ENCODE peak calls at places on chromosomes 1 and 21, in ten cellular contexts. One of them, this sample, is unnamed.

GRCh38 chr1:232963366-232963765 is 13.0 kb downstream of the NTPCR start:
- DNase-seq in stimulated activated CD8-positive, alpha-beta memory T cell treated with anti-CD3 and anti-CD28 coated beads, Interleukin-2, amount 100 ng/mL, for 1 hour: no peak
- DNase-seq in GM13977: no peak
- DNase-seq in GM12864: no peak
- DNase-seq in NCI-H510A treated with DMSO at 0.1 percent for 48 hours: no peak
- DNase-seq in Peyer's patch: no peak
- DNase-seq in ovary: no peak
- DNase-seq in GM12865: no peak
- DNase-seq in endothelial cell: no peak
- DNase-seq in activated CD8-positive, alpha-beta memory T cell treated with anti-CD3 and anti-CD28 coated beads, Interleukin-2, amount 50 U/mL, for 4 hours: no peak
- DNase-seq in this sample: no peak

GRCh38 chr1:58922302-58923089 is 138.6 kb upstream of the JUN start:
- DNase-seq in stimulated activated CD8-positive, alpha-beta memory T cell treated with anti-CD3 and anti-CD28 coated beads, Interleukin-2, amount 100 ng/mL, for 1 hour: no peak
- DNase-seq in GM13977: peak; percentile 70
- DNase-seq in GM12864: peak; percentile 16
- DNase-seq in NCI-H510A treated with DMSO at 0.1 percent for 48 hours: no peak
- DNase-seq in Peyer's patch: peak; percentile 92
- DNase-seq in ovary: peak; percentile 90
- DNase-seq in GM12865: peak; percentile 87
- DNase-seq in endothelial cell: no peak
- DNase-seq in activated CD8-positive, alpha-beta memory T cell treated with anti-CD3 and anti-CD28 coated beads, Interleukin-2, amount 50 U/mL, for 4 hours: peak; percentile 51
- DNase-seq in this sample: peak; percentile 53

GRCh38 chr1:211643324-211644212 is 31.9 kb downstream of the NEK2 start:
- DNase-seq in stimulated activated CD8-positive, alpha-beta memory T cell treated with anti-CD3 and anti-CD28 coated beads, Interleukin-2, amount 100 ng/mL, for 1 hour: no peak
- DNase-seq in GM13977: no peak
- DNase-seq in GM12864: no peak
- DNase-seq in NCI-H510A treated with DMSO at 0.1 percent for 48 hours: peak; percentile 87
- DNase-seq in Peyer's patch: peak; percentile 77
- DNase-seq in ovary: peak; percentile 72
- DNase-seq in GM12865: no peak
- DNase-seq in endothelial cell: peak; percentile 22
- DNase-seq in activated CD8-positive, alpha-beta memory T cell treated with anti-CD3 and anti-CD28 coated beads, Interleukin-2, amount 50 U/mL, for 4 hours: no peak
- DNase-seq in this sample: no peak

GRCh38 chr1:82064701-82065100 is 264.0 kb downstream of the ADGRL2 start:
- DNase-seq in stimulated activated CD8-positive, alpha-beta memory T cell treated with anti-CD3 and anti-CD28 coated beads, Interleukin-2, amount 100 ng/mL, for 1 hour: no peak
- DNase-seq in GM13977: no peak
- DNase-seq in GM12864: no peak
- DNase-seq in NCI-H510A treated with DMSO at 0.1 percent for 48 hours: no peak
- DNase-seq in Peyer's patch: no peak
- DNase-seq in ovary: no peak
- DNase-seq in GM12865: no peak
- DNase-seq in endothelial cell: no peak
- DNase-seq in activated CD8-positive, alpha-beta memory T cell treated with anti-CD3 and anti-CD28 coated beads, Interleukin-2, amount 50 U/mL, for 4 hours: no peak
- DNase-seq in this sample: no peak

GRCh38 chr1:20660363-20661234 is 570 bp downstream of the DDOST start:
- DNase-seq in stimulated activated CD8-positive, alpha-beta memory T cell treated with anti-CD3 and anti-CD28 coated beads, Interleukin-2, amount 100 ng/mL, for 1 hour: no peak
- DNase-seq in GM13977: no peak
- DNase-seq in GM12864: no peak
- DNase-seq in NCI-H510A treated with DMSO at 0.1 percent for 48 hours: no peak
- DNase-seq in Peyer's patch: no peak
- DNase-seq in ovary: no peak
- DNase-seq in GM12865: peak; percentile 44
- DNase-seq in endothelial cell: peak; percentile 43
- DNase-seq in activated CD8-positive, alpha-beta memory T cell treated with anti-CD3 and anti-CD28 coated beads, Interleukin-2, amount 50 U/mL, for 4 hours: no peak
- DNase-seq in this sample: no peak

GRCh38 chr1:227934476-227935313 is 13.0 kb downstream of the WNT9A start:
- DNase-seq in stimulated activated CD8-positive, alpha-beta memory T cell treated with anti-CD3 and anti-CD28 coated beads, Interleukin-2, amount 100 ng/mL, for 1 hour: no peak
- DNase-seq in GM13977: no peak
- DNase-seq in GM12864: peak; percentile 13
- DNase-seq in NCI-H510A treated with DMSO at 0.1 percent for 48 hours: no peak
- DNase-seq in Peyer's patch: no peak
- DNase-seq in ovary: peak; percentile 24
- DNase-seq in GM12865: no peak
- DNase-seq in endothelial cell: no peak
- DNase-seq in activated CD8-positive, alpha-beta memory T cell treated with anti-CD3 and anti-CD28 coated beads, Interleukin-2, amount 50 U/mL, for 4 hours: no peak
- DNase-seq in this sample: peak; percentile 19

GRCh38 chr21:31961704-31962103 is 88.9 kb downstream of the HUNK start:
- DNase-seq in stimulated activated CD8-positive, alpha-beta memory T cell treated with anti-CD3 and anti-CD28 coated beads, Interleukin-2, amount 100 ng/mL, for 1 hour: no peak
- DNase-seq in GM13977: no peak
- DNase-seq in GM12864: no peak
- DNase-seq in NCI-H510A treated with DMSO at 0.1 percent for 48 hours: no peak
- DNase-seq in Peyer's patch: no peak
- DNase-seq in ovary: no peak
- DNase-seq in GM12865: no peak
- DNase-seq in endothelial cell: no peak
- DNase-seq in activated CD8-positive, alpha-beta memory T cell treated with anti-CD3 and anti-CD28 coated beads, Interleukin-2, amount 50 U/mL, for 4 hours: no peak
- DNase-seq in this sample: no peak

GRCh38 chr1:179753061-179753460 is 10.0 kb downstream of the FAM163A start:
- DNase-seq in stimulated activated CD8-positive, alpha-beta memory T cell treated with anti-CD3 and anti-CD28 coated beads, Interleukin-2, amount 100 ng/mL, for 1 hour: no peak
- DNase-seq in GM13977: no peak
- DNase-seq in GM12864: no peak
- DNase-seq in NCI-H510A treated with DMSO at 0.1 percent for 48 hours: no peak
- DNase-seq in Peyer's patch: no peak
- DNase-seq in ovary: no peak
- DNase-seq in GM12865: no peak
- DNase-seq in endothelial cell: no peak
- DNase-seq in activated CD8-positive, alpha-beta memory T cell treated with anti-CD3 and anti-CD28 coated beads, Interleukin-2, amount 50 U/mL, for 4 hours: no peak
- DNase-seq in this sample: no peak

GRCh38 chr1:213985181-213986019 is 2.4 kb upstream of the PROX1 start:
- DNase-seq in stimulated activated CD8-positive, alpha-beta memory T cell treated with anti-CD3 and anti-CD28 coated beads, Interleukin-2, amount 100 ng/mL, for 1 hour: no peak
- DNase-seq in GM13977: no peak
- DNase-seq in GM12864: no peak
- DNase-seq in NCI-H510A treated with DMSO at 0.1 percent for 48 hours: peak; percentile 67
- DNase-seq in Peyer's patch: no peak
- DNase-seq in ovary: no peak
- DNase-seq in GM12865: no peak
- DNase-seq in endothelial cell: peak; percentile 50
- DNase-seq in activated CD8-positive, alpha-beta memory T cell treated with anti-CD3 and anti-CD28 coated beads, Interleukin-2, amount 50 U/mL, for 4 hours: no peak
- DNase-seq in this sample: no peak

GRCh38 chr21:20040768-20041167 is 957.4 kb upstream of the NCAM2 start:
- DNase-seq in stimulated activated CD8-positive, alpha-beta memory T cell treated with anti-CD3 and anti-CD28 coated beads, Interleukin-2, amount 100 ng/mL, for 1 hour: no peak
- DNase-seq in GM13977: no peak
- DNase-seq in GM12864: no peak
- DNase-seq in NCI-H510A treated with DMSO at 0.1 percent for 48 hours: no peak
- DNase-seq in Peyer's patch: no peak
- DNase-seq in ovary: no peak
- DNase-seq in GM12865: no peak
- DNase-seq in endothelial cell: no peak
- DNase-seq in activated CD8-positive, alpha-beta memory T cell treated with anti-CD3 and anti-CD28 coated beads, Interleukin-2, amount 50 U/mL, for 4 hours: no peak
- DNase-seq in this sample: no peak

GRCh38 chr21:16145479-16145878 is 415.7 kb downstream of the USP25 start:
- DNase-seq in stimulated activated CD8-positive, alpha-beta memory T cell treated with anti-CD3 and anti-CD28 coated beads, Interleukin-2, amount 100 ng/mL, for 1 hour: no peak
- DNase-seq in GM13977: no peak
- DNase-seq in GM12864: no peak
- DNase-seq in NCI-H510A treated with DMSO at 0.1 percent for 48 hours: no peak
- DNase-seq in Peyer's patch: no peak
- DNase-seq in ovary: no peak
- DNase-seq in GM12865: no peak
- DNase-seq in endothelial cell: no peak
- DNase-seq in activated CD8-positive, alpha-beta memory T cell treated with anti-CD3 and anti-CD28 coated beads, Interleukin-2, amount 50 U/mL, for 4 hours: no peak
- DNase-seq in this sample: no peak

GRCh38 chr1:34858901-34859441 is 578 bp downstream of the SMIM12 start:
- DNase-seq in stimulated activated CD8-positive, alpha-beta memory T cell treated with anti-CD3 and anti-CD28 coated beads, Interleukin-2, amount 100 ng/mL, for 1 hour: no peak
- DNase-seq in GM13977: no peak
- DNase-seq in GM12864: no peak
- DNase-seq in NCI-H510A treated with DMSO at 0.1 percent for 48 hours: peak; percentile 89
- DNase-seq in Peyer's patch: no peak
- DNase-seq in ovary: peak; percentile 62
- DNase-seq in GM12865: peak; percentile 25
- DNase-seq in endothelial cell: peak; percentile 22
- DNase-seq in activated CD8-positive, alpha-beta memory T cell treated with anti-CD3 and anti-CD28 coated beads, Interleukin-2, amount 50 U/mL, for 4 hours: peak; percentile 54
- DNase-seq in this sample: peak; percentile 19

GRCh38 chr1:161096514-161096913 is 1.6 kb upstream of the KLHDC9 start:
- DNase-seq in stimulated activated CD8-positive, alpha-beta memory T cell treated with anti-CD3 and anti-CD28 coated beads, Interleukin-2, amount 100 ng/mL, for 1 hour: no peak
- DNase-seq in GM13977: no peak
- DNase-seq in GM12864: no peak
- DNase-seq in NCI-H510A treated with DMSO at 0.1 percent for 48 hours: no peak
- DNase-seq in Peyer's patch: no peak
- DNase-seq in ovary: no peak
- DNase-seq in GM12865: peak; percentile 34
- DNase-seq in endothelial cell: no peak
- DNase-seq in activated CD8-positive, alpha-beta memory T cell treated with anti-CD3 and anti-CD28 coated beads, Interleukin-2, amount 50 U/mL, for 4 hours: no peak
- DNase-seq in this sample: no peak

GRCh38 chr1:237269938-237270337 is 228.0 kb downstream of the RYR2 start:
- DNase-seq in stimulated activated CD8-positive, alpha-beta memory T cell treated with anti-CD3 and anti-CD28 coated beads, Interleukin-2, amount 100 ng/mL, for 1 hour: no peak
- DNase-seq in GM13977: no peak
- DNase-seq in GM12864: no peak
- DNase-seq in NCI-H510A treated with DMSO at 0.1 percent for 48 hours: no peak
- DNase-seq in Peyer's patch: no peak
- DNase-seq in ovary: no peak
- DNase-seq in GM12865: peak; percentile 12
- DNase-seq in endothelial cell: no peak
- DNase-seq in activated CD8-positive, alpha-beta memory T cell treated with anti-CD3 and anti-CD28 coated beads, Interleukin-2, amount 50 U/mL, for 4 hours: no peak
- DNase-seq in this sample: no peak

GRCh38 chr1:81312272-81312754 is 488.4 kb upstream of the ADGRL2 start:
- DNase-seq in stimulated activated CD8-positive, alpha-beta memory T cell treated with anti-CD3 and anti-CD28 coated beads, Interleukin-2, amount 100 ng/mL, for 1 hour: no peak
- DNase-seq in GM13977: no peak
- DNase-seq in GM12864: no peak
- DNase-seq in NCI-H510A treated with DMSO at 0.1 percent for 48 hours: no peak
- DNase-seq in Peyer's patch: no peak
- DNase-seq in ovary: no peak
- DNase-seq in GM12865: no peak
- DNase-seq in endothelial cell: peak; percentile 8
- DNase-seq in activated CD8-positive, alpha-beta memory T cell treated with anti-CD3 and anti-CD28 coated beads, Interleukin-2, amount 50 U/mL, for 4 hours: no peak
- DNase-seq in this sample: no peak

GRCh38 chr1:10781137-10781536 is 15.3 kb downstream of the CASZ1 start:
- DNase-seq in stimulated activated CD8-positive, alpha-beta memory T cell treated with anti-CD3 and anti-CD28 coated beads, Interleukin-2, amount 100 ng/mL, for 1 hour: no peak
- DNase-seq in GM13977: no peak
- DNase-seq in GM12864: no peak
- DNase-seq in NCI-H510A treated with DMSO at 0.1 percent for 48 hours: peak; percentile 62
- DNase-seq in Peyer's patch: peak; percentile 83
- DNase-seq in ovary: no peak
- DNase-seq in GM12865: no peak
- DNase-seq in endothelial cell: no peak
- DNase-seq in activated CD8-positive, alpha-beta memory T cell treated with anti-CD3 and anti-CD28 coated beads, Interleukin-2, amount 50 U/mL, for 4 hours: no peak
- DNase-seq in this sample: no peak

GRCh38 chr1:83954301-83954823 is 44.6 kb downstream of the TTLL7 start:
- DNase-seq in stimulated activated CD8-positive, alpha-beta memory T cell treated with anti-CD3 and anti-CD28 coated beads, Interleukin-2, amount 100 ng/mL, for 1 hour: no peak
- DNase-seq in GM13977: no peak
- DNase-seq in GM12864: no peak
- DNase-seq in NCI-H510A treated with DMSO at 0.1 percent for 48 hours: no peak
- DNase-seq in Peyer's patch: no peak
- DNase-seq in ovary: no peak
- DNase-seq in GM12865: no peak
- DNase-seq in endothelial cell: no peak
- DNase-seq in activated CD8-positive, alpha-beta memory T cell treated with anti-CD3 and anti-CD28 coated beads, Interleukin-2, amount 50 U/mL, for 4 hours: no peak
- DNase-seq in this sample: no peak

GRCh38 chr1:35691080-35691479 is 27.6 kb downstream of the C1orf216 start:
- DNase-seq in stimulated activated CD8-positive, alpha-beta memory T cell treated with anti-CD3 and anti-CD28 coated beads, Interleukin-2, amount 100 ng/mL, for 1 hour: no peak
- DNase-seq in GM13977: no peak
- DNase-seq in GM12864: no peak
- DNase-seq in NCI-H510A treated with DMSO at 0.1 percent for 48 hours: peak; percentile 42
- DNase-seq in Peyer's patch: no peak
- DNase-seq in ovary: no peak
- DNase-seq in GM12865: no peak
- DNase-seq in endothelial cell: no peak
- DNase-seq in activated CD8-positive, alpha-beta memory T cell treated with anti-CD3 and anti-CD28 coated beads, Interleukin-2, amount 50 U/mL, for 4 hours: no peak
- DNase-seq in this sample: no peak

GRCh38 chr1:23196627-23197328 is 20.5 kb downstream of the HTR1D start:
- DNase-seq in stimulated activated CD8-positive, alpha-beta memory T cell treated with anti-CD3 and anti-CD28 coated beads, Interleukin-2, amount 100 ng/mL, for 1 hour: no peak
- DNase-seq in GM13977: no peak
- DNase-seq in GM12864: no peak
- DNase-seq in NCI-H510A treated with DMSO at 0.1 percent for 48 hours: no peak
- DNase-seq in Peyer's patch: no peak
- DNase-seq in ovary: no peak
- DNase-seq in GM12865: no peak
- DNase-seq in endothelial cell: no peak
- DNase-seq in activated CD8-positive, alpha-beta memory T cell treated with anti-CD3 and anti-CD28 coated beads, Interleukin-2, amount 50 U/mL, for 4 hours: no peak
- DNase-seq in this sample: no peak

GRCh38 chr21:45200596-45201296 is 86.9 kb downstream of the POFUT2 start:
- DNase-seq in stimulated activated CD8-positive, alpha-beta memory T cell treated with anti-CD3 and anti-CD28 coated beads, Interleukin-2, amount 100 ng/mL, for 1 hour: no peak
- DNase-seq in GM13977: no peak
- DNase-seq in GM12864: no peak
- DNase-seq in NCI-H510A treated with DMSO at 0.1 percent for 48 hours: no peak
- DNase-seq in Peyer's patch: no peak
- DNase-seq in ovary: no peak
- DNase-seq in GM12865: no peak
- DNase-seq in endothelial cell: no peak
- DNase-seq in activated CD8-positive, alpha-beta memory T cell treated with anti-CD3 and anti-CD28 coated beads, Interleukin-2, amount 50 U/mL, for 4 hours: no peak
- DNase-seq in this sample: no peak